ENCODE peak calls at places on chromosomes 5 and 9, in six cellular contexts. D, H, O, A, P and U are unnamed samples.

GRCh38 chr5:3364433-3364832 is 231.2 kb upstream of the IRX1 start:
- DNase-seq in P (no peak), O (no peak), D (no peak), A (no peak), H (no peak), U (peak)

GRCh38 chr5:132272341-132273210 is 15.1 kb downstream of the PDLIM4 start:
- DNase-seq in O (peak), D (peak), H (no peak), P (peak), A (peak), U (no peak)

GRCh38 chr5:172902497-172903472 is 56.4 kb upstream of the RPL26L1 start:
- DNase-seq in A (no peak), D (peak), P (no peak), O (no peak), H (no peak), U (peak)

GRCh38 chr5:142012186-142012785 is 541 bp downstream of the GNPDA1 start:
- DNase-seq in P (no peak), A (peak), D (peak), O (peak), H (no peak), U (no peak)

GRCh38 chr5:136729901-136730355 is 364.6 kb upstream of the TRPC7 start:
- DNase-seq in D (peak), P (no peak), A (no peak), H (no peak), O (peak), U (no peak)

GRCh38 chr9:132970306-132971062 is 8.0 kb upstream of the GFI1B start:
- DNase-seq in P (no peak), A (no peak), O (no peak), D (no peak), H (no peak), U (no peak)

GRCh38 chr9:98850851-98851729 is 43.6 kb downstream of the GALNT12 start:
- DNase-seq in P (no peak), A (no peak), O (no peak), H (no peak), D (no peak), U (no peak)

GRCh38 chr9:14992025-14992424 is 81.8 kb upstream of the FREM1 start:
- DNase-seq in O (peak), P (no peak), D (peak), H (no peak), A (no peak), U (no peak)

GRCh38 chr9:92432350-92432749 is 8.1 kb upstream of the OMD start:
- DNase-seq in H (no peak), A (no peak), D (peak), O (no peak), P (no peak), U (no peak)

GRCh38 chr5:169696621-169697517 is 59.8 kb downstream of the DOCK2 start:
- DNase-seq in O (no peak), P (no peak), D (peak), A (no peak), H (no peak), U (no peak)

GRCh38 chr5:168020522-168021294 is 270.7 kb upstream of the WWC1 start:
- DNase-seq in D (peak), A (no peak), P (no peak), O (no peak), H (no peak), U (no peak)

GRCh38 chr9:69671904-69672827 is at the start of gene APBA1:
- DNase-seq in H (no peak), A (no peak), O (peak), D (peak), P (peak), U (peak)

GRCh38 chr5:76999451-76999850 is 30.8 kb upstream of the AGGF1 start:
- DNase-seq in H (no peak), O (no peak), D (peak), A (no peak), P (no peak), U (no peak)

GRCh38 chr5:122846051-122846567 is 696 bp downstream of the SNX24 start:
- DNase-seq in H (no peak), P (no peak), O (no peak), D (peak), A (no peak), U (no peak)

GRCh38 chr9:114655689-114656088 is 1.9 kb downstream of the TEX53 start:
- DNase-seq in O (no peak), P (no peak), D (peak), H (peak), A (no peak), U (peak)

GRCh38 chr9:79686381-79687130 is 114.8 kb downstream of the TLE4 start:
- DNase-seq in A (no peak), D (peak), O (no peak), P (no peak), H (no peak), U (no peak)

GRCh38 chr9:3413984-3414383 is 111.8 kb downstream of the RFX3 start:
- DNase-seq in H (no peak), A (no peak), O (no peak), P (no peak), D (no peak), U (no peak)

GRCh38 chr5:14467886-14468285 is 113.7 kb upstream of the OTULINL start:
- DNase-seq in D (peak), H (no peak), A (no peak), P (no peak), O (no peak), U (no peak)

GRCh38 chr9:27379311-27380236 is 82.6 kb upstream of the EQTN start:
- DNase-seq in O (no peak), H (no peak), D (no peak), P (no peak), A (peak), U (no peak)

GRCh38 chr5:178417391-178417811 is 172.8 kb downstream of the COL23A1 start:
- DNase-seq in H (no peak), P (no peak), O (no peak), D (no peak), A (no peak), U (no peak)

GRCh38 chr9:113590389-113590788 is 126.9 kb downstream of the RGS3 start:
- DNase-seq in P (no peak), D (no peak), A (no peak), H (no peak), O (no peak), U (no peak)

GRCh38 chr5:75588666-75589065 is 22.6 kb upstream of the ANKDD1B start:
- DNase-seq in O (no peak), P (no peak), D (peak), H (no peak), A (no peak), U (no peak)

GRCh38 chr5:116011046-116011445 is 21.2 kb upstream of the ARL14EPL start:
- DNase-seq in P (no peak), A (no peak), O (no peak), H (no peak), D (no peak), U (no peak)

GRCh38 chr5:34859253-34859652 is 20.3 kb downstream of the TTC23L start:
- DNase-seq in H (no peak), D (no peak), P (no peak), O (no peak), A (no peak), U (no peak)

GRCh38 chr5:170484459-170484831 is 19.4 kb upstream of the KCNIP1 start:
- DNase-seq in A (no peak), P (no peak), H (no peak), D (no peak), O (no peak), U (no peak)

GRCh38 chr9:89842267-89842768 is 237.5 kb downstream of the GADD45G start:
- DNase-seq in H (no peak), O (no peak), D (no peak), P (no peak), A (peak), U (no peak)

GRCh38 chr5:180172447-180173197 is 36.4 kb downstream of the RASGEF1C start:
- DNase-seq in P (peak), A (no peak), H (no peak), O (peak), D (no peak), U (peak)

GRCh38 chr9:35748858-35749514 is at the start of the genes GBA2 and RGP1:
- DNase-seq in P (peak), D (peak), A (peak), O (peak), H (no peak), U (peak)

GRCh38 chr5:43065384-43066230 is 25.5 kb upstream of the ANXA2R start:
- DNase-seq in D (peak), O (peak), P (no peak), A (peak), H (no peak), U (peak)

GRCh38 chr5:134554319-134555222 is 29.1 kb downstream of the JADE2 start:
- DNase-seq in P (peak), A (peak), H (no peak), D (peak), O (no peak), U (no peak)

GRCh38 chr9:112884086-112884485 is 6.6 kb downstream of the SLC46A2 start:
- DNase-seq in D (no peak), H (no peak), P (no peak), A (no peak), O (no peak), U (no peak)